ENCODE peak calls at places on chromosomes 13 and 19, in five cellular contexts. W, O, S, E and Y are unnamed samples.

GRCh38 chr19:42068756-42069571 is 1.0 kb downstream of the GRIK5 start:
- DNase-seq in W (no peak), O (no peak), S (no peak), E (no peak), Y (no peak)

GRCh38 chr13:64704121-64704520 is 2526.0 kb downstream of the PCDH9 start:
- DNase-seq in W (no peak), O (no peak), S (no peak), E (no peak), Y (no peak)

GRCh38 chr13:24899601-24900000 is 135.6 kb downstream of the RNF17 start:
- DNase-seq in W (no peak), O (no peak), S (no peak), E (no peak), Y (no peak)

GRCh38 chr19:4181053-4181508 is 1.3 kb downstream of the SIRT6 start:
- DNase-seq in W (no peak), O (no peak), S (no peak), E (no peak), Y (no peak)

GRCh38 chr19:47521473-47522180 is 6.8 kb upstream of the NAPA start:
- DNase-seq in W (no peak), O (no peak), S (no peak), E (no peak), Y (no peak)

GRCh38 chr19:45999653-46000121 is 4.4 kb downstream of the CCDC61 start:
- DNase-seq in W (no peak), O (peak), S (no peak), E (no peak), Y (peak)

GRCh38 chr13:76556632-76557031 is 329.6 kb downstream of the KCTD12 start:
- DNase-seq in W (no peak), O (no peak), S (no peak), E (no peak), Y (no peak)

GRCh38 chr19:36605839-36606478 is 846 bp downstream of the ZNF382 start:
- DNase-seq in W (no peak), O (no peak), S (no peak), E (no peak), Y (peak)

GRCh38 chr13:101611491-101612475 is 159.3 kb downstream of the ITGBL1 start:
- DNase-seq in W (no peak), O (no peak), S (no peak), E (no peak), Y (no peak)

GRCh38 chr13:73158851-73159250 is 100.0 kb downstream of the KLF5 start:
- DNase-seq in W (no peak), O (no peak), S (no peak), E (peak), Y (peak)

GRCh38 chr13:61410669-61411297 is 4.9 kb downstream of the PCDH20 start:
- DNase-seq in W (peak), O (no peak), S (no peak), E (no peak), Y (peak)

GRCh38 chr19:17576758-17577532 is 21.5 kb downstream of the COLGALT1 start:
- DNase-seq in W (no peak), O (no peak), S (no peak), E (no peak), Y (no peak)

GRCh38 chr19:50330365-50331078 is 1.3 kb upstream of the KCNC3 start:
- DNase-seq in W (no peak), O (peak), S (peak), E (no peak), Y (peak)

GRCh38 chr13:24168980-24169379 is 8.5 kb downstream of the SPATA13 start:
- DNase-seq in W (no peak), O (no peak), S (no peak), E (no peak), Y (no peak)

GRCh38 chr19:861756-862528 is 2.5 kb downstream of the CFD start:
- DNase-seq in W (no peak), O (no peak), S (peak), E (no peak), Y (peak)

GRCh38 chr13:20161275-20161950 is 561 bp upstream of the GJA3 start:
- DNase-seq in W (no peak), O (no peak), S (peak), E (no peak), Y (no peak)

GRCh38 chr13:110618167-110618566 is 2.8 kb downstream of the NAXD start:
- DNase-seq in W (no peak), O (no peak), S (no peak), E (no peak), Y (no peak)

GRCh38 chr13:99033814-99034213 is 56.0 kb upstream of the DOCK9 start:
- DNase-seq in W (no peak), O (no peak), S (no peak), E (no peak), Y (peak)

GRCh38 chr19:16614941-16615340 is 13.1 kb downstream of the MED26 start:
- DNase-seq in W (no peak), O (no peak), S (no peak), E (no peak), Y (no peak)

GRCh38 chr13:99528547-99528946 is 27.3 kb downstream of the TM9SF2 start:
- DNase-seq in W (no peak), O (no peak), S (peak), E (no peak), Y (no peak)

GRCh38 chr19:29666634-29667389 is 1.6 kb downstream of the PLEKHF1 start:
- DNase-seq in W (no peak), O (no peak), S (no peak), E (no peak), Y (peak)

GRCh38 chr13:105016266-105016665 is 1519.2 kb downstream of the EFNB2 start:
- DNase-seq in W (no peak), O (no peak), S (no peak), E (no peak), Y (no peak)

GRCh38 chr19:18895828-18896341 is at the start of gene CERS1:
- DNase-seq in W (no peak), O (peak), S (no peak), E (no peak), Y (no peak)

GRCh38 chr19:410243-410781 is 1.4 kb upstream of the C2CD4C start:
- DNase-seq in W (no peak), O (peak), S (no peak), E (no peak), Y (no peak)

GRCh38 chr19:11174336-11174735 is 18.8 kb upstream of the SPC24 start:
- DNase-seq in W (no peak), O (no peak), S (no peak), E (no peak), Y (no peak)

GRCh38 chr13:52025475-52026245 is 1.2 kb downstream of the UTP14C start:
- DNase-seq in W (no peak), O (no peak), S (no peak), E (no peak), Y (no peak)

GRCh38 chr13:25213716-25214115 is 41.6 kb upstream of the AMER2 start:
- DNase-seq in W (no peak), O (no peak), S (no peak), E (no peak), Y (no peak)

GRCh38 chr13:97254809-97255208 is 32.7 kb downstream of the MBNL2 start:
- DNase-seq in W (no peak), O (no peak), S (no peak), E (no peak), Y (no peak)

GRCh38 chr13:93515267-93515666 is 288.7 kb downstream of the GPC6 start:
- DNase-seq in W (no peak), O (no peak), S (no peak), E (no peak), Y (no peak)

GRCh38 chr13:114152831-114153371 is 20.5 kb upstream of the RASA3 start:
- DNase-seq in W (no peak), O (no peak), S (no peak), E (no peak), Y (peak)

GRCh38 chr19:38736036-38736412 is 8.2 kb downstream of the CAPN12 start:
- DNase-seq in W (no peak), O (no peak), S (peak), E (no peak), Y (no peak)

GRCh38 chr13:80586356-80586755 is 245.4 kb upstream of the SPRY2 start:
- DNase-seq in W (no peak), O (no peak), S (no peak), E (no peak), Y (peak)

GRCh38 chr13:40058757-40059236 is 403.3 kb downstream of the COG6 start:
- DNase-seq in W (no peak), O (no peak), S (no peak), E (no peak), Y (peak)

GRCh38 chr13:111363121-111363520 is 42.7 kb downstream of the TEX29 start:
- DNase-seq in W (no peak), O (no peak), S (no peak), E (no peak), Y (no peak)

GRCh38 chr19:44737238-44738160 is 11.0 kb upstream of the BCL3 start:
- DNase-seq in W (no peak), O (no peak), S (no peak), E (no peak), Y (no peak)

DNA sequence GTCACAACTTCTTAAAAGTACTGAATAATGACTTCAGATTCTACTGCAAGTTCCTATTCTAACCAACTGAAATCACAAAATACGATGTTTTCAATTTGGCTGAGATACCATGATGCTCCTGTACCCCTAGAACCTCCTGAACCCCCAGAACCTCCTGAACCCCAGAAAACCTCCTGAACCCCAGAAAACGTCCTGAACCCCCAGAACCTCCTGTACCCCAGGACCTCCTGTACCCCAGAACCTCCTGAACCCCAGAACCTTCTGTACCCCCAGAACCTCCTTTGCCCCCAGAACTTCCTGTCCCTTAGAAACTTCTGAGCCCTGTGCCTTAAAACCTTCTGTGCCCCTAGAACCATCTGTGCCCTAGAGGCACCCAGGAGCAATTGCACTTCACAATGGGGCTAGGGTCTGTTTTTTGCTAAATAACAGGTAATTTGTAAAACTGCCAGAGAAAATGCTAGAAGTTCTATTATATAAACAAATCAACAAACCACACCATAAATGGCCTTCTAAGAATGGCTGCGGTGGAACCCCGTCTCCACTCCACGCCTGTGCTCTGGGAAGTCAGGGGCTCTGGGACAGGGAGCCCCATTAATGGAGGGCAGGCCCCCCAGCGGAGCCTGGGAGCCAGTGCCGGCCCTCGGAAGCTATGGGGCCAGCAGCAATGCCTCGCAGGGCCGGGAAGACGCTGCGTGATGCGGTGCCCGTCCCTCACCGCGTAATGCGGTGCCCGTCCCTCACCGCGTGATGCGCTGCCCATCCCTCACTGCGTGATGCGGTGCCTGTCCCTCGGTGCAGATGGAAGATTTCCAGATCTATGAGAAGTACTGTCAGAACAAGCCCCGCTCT is 21.3 kb upstream of the F7 start:
- DNase-seq in W (no peak), O (no peak), S (no peak), E (no peak), Y (no peak)
- TF ChIP-seq CTCF in W (no peak), O (no peak), S (no peak), E (peak), Y (peak)

GRCh38 chr13:27790523-27790922 is 1.8 kb upstream of the GSX1 start:
- DNase-seq in W (no peak), O (no peak), S (no peak), E (no peak), Y (no peak)
- H3K4me3 ChIP-seq in W (no peak), O (peak), S (peak), E (no peak), Y (no peak)

GRCh38 chr13:49783865-49784264 is 8.6 kb downstream of the KPNA3 start:
- DNase-seq in W (no peak), O (no peak), S (no peak), E (no peak), Y (no peak)
- TF ChIP-seq CTCF in W (no peak), O (no peak), S (no peak), E (no peak), Y (no peak)

DNA sequence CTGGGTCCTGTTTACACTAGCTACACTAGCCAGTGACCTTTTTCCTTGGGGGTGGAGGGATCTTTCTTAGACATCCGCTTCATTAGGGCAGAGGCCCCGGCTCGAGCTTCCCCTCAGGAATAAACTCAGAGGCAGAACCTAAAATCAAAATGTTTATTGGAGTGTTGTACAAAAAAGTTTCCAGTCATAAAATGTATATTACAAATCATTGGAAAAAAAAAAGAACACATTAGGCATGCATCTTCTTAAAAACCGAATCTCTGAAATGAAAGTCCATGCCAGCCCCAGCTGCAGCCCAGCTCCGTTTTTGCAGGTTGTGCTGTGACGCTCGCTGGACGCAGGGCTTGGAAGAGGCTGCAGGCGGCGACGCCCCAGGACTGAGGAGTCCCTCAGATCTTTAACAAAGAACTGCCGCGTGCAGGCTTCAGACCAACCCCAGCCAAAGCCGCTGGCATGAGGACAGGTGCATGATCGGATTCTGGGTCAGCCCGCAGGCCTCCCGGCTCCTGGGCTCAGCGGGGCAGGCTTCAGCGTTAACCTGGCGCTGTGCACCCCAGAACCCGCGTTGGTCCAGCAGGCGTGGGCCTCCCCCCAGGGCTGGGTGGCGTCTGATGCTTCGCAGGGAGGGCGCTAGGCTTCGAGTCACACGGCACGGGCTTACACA is 773 bp upstream of the TIMM13 start:
- DNase-seq in W (no peak), O (no peak), S (no peak), E (no peak), Y (no peak)
- H3K4me3 ChIP-seq in W (peak), O (peak), S (peak), E (peak), Y (peak)

DNA sequence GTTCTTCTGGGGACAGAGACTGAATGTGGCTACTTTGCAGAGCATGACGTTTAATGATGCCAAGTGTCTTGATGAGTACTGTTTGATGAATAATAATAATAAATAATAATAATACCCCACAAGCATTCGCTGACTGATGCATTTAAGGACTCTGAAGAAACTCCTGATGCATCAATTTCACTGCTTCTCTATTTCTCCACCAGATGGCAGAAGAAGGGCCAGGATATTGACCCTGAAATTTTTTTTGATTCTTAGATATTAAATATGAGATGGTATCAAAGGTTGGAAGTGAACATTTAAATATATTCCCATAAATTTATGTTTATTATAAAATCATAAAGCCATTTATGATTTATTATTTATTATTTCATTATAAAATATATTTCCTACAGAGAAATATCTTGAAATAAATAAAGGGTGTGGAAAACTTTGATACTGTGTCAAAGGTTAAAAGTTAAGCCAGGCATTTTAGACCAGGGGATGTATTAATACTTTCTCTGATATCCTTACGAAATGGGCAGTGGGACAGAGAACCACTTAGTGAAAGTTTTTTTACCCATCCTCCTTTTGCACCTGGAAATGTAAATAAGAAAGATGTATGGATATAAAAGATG is 170.9 kb downstream of the LACC1 start:
- DNase-seq in W (no peak), O (no peak), S (no peak), E (no peak), Y (peak)
- TF ChIP-seq CTCF in W (peak), O (peak), S (peak), E (peak), Y (peak)

DNA sequence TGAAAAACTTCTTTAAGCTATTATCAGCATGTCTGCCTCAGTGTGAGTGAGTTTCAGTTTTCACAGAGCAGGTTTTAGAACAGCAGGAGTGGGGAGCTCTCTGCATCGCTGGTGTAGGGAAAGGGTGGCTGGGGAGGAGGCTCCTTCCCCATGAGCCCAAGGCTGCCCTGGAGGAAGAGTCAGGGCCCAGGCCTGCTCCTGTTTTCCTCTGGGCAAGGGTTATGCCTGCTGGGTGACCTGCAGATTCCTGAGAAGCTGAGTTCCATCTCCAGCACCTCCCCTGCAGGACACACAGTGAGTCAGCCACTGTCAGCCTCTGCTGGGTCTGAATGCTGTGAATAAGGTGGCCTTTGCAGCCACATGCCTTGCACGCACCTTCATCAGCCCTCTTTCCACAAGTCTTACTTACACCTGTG is 186.5 kb upstream of the KL start:
- DNase-seq in W (no peak), O (no peak), S (no peak), E (no peak), Y (peak)
- H3K4me3 ChIP-seq in W (no peak), O (no peak), S (no peak), E (no peak), Y (no peak)

GRCh38 chr13:71864094-71864980 is 2.7 kb downstream of the DACH1 start:
- DNase-seq in W (no peak), O (no peak), S (no peak), E (no peak), Y (no peak)
- TF ChIP-seq CTCF in W (no peak), O (no peak), S (no peak), E (no peak), Y (no peak)

GRCh38 chr19:7505682-7506384 is 10.1 kb upstream of the ZNF358 start:
- DNase-seq in W (no peak), O (no peak), S (no peak), E (no peak), Y (no peak)
- H3K4me3 ChIP-seq in W (peak), O (no peak), S (no peak), E (no peak), Y (no peak)

DNA sequence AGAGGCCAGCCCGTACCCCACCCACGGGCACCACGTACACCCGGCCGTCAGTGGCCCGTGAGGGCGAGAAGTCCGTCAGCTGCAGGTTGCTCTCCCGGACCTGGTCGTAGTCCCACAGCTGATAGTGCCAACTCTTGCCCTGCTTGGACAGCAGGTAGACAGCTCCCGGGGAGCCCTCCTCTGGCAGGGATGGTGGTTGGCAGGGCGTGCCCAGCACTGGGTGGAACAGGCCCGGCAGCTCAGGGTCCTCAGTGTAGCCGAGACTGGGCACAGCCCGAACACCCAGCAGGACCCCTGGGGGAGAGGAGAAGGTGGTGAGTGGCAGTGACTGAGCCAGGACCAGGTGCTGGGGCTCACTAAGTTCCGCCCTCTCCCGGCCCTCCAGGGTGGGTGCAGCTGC is 7.8 kb downstream of the ACTMAP start:
- DNase-seq in W (no peak), O (no peak), S (no peak), E (no peak), Y (no peak)
- TF ChIP-seq CTCF in W (no peak), O (no peak), S (no peak), E (no peak), Y (no peak)

GRCh38 chr13:41463823-41464602 is 6.7 kb downstream of the RGCC start:
- DNase-seq in W (no peak), O (no peak), S (no peak), E (no peak), Y (no peak)
- H3K4me3 ChIP-seq in W (no peak), O (peak), S (peak), E (no peak), Y (no peak)